ENCODE peak calls at places on chromosomes 5 and 9, in eight cellular contexts. Y is neural progenitor cell, I is GM23248, P is H1, J is PC-3, L is IMR-90, V is K562, W is keratinocyte. F is an unnamed sample.

GRCh38 chr5:33330992-33331391 is 109.8 kb upstream of the TARS1 start:
- DNase-seq in W (no peak), Y (no peak), J (no peak), I (no peak), L (no peak), V (no peak), P (no peak), F (peak; percentile 65)

GRCh38 chr5:53073349-53073748 is 36.2 kb downstream of the MOCS2 start:
- DNase-seq in Y (no peak), I (peak; percentile 46), W (no peak), L (peak; percentile 30), P (no peak), V (no peak), J (no peak), F (no peak)

GRCh38 chr5:75610201-75610600 is 1.1 kb upstream of the ANKDD1B start:
- DNase-seq in V (no peak), L (no peak), Y (no peak), I (no peak), P (no peak), W (no peak), J (peak; percentile 6), F (no peak)

GRCh38 chr5:144886668-144887067 is 716.0 kb downstream of the KCTD16 start:
- DNase-seq in Y (no peak), I (no peak), J (no peak), P (no peak), W (no peak), L (no peak), V (no peak), F (no peak)

GRCh38 chr9:35930990-35931389 is 21.7 kb downstream of the SPAAR start:
- DNase-seq in W (no peak), J (no peak), V (no peak), L (no peak), I (no peak), Y (no peak), P (no peak), F (no peak)

GRCh38 chr5:5026407-5026780 is 113.7 kb upstream of the ADAMTS16 start:
- DNase-seq in P (no peak), J (peak; percentile 1), L (no peak), V (no peak), I (peak; percentile 19), Y (no peak), W (no peak), F (no peak)

GRCh38 chr5:10538103-10538788 is 25.6 kb upstream of the ANKRD33B start:
- DNase-seq in Y (no peak), V (no peak), W (no peak), P (no peak), L (peak; percentile 17), I (peak; percentile 51), J (no peak), F (no peak)

GRCh38 chr9:88781500-88782391 is 209.5 kb upstream of the S1PR3 start:
- DNase-seq in I (peak; percentile 37), W (no peak), J (no peak), Y (peak; percentile 67), P (peak; percentile 13), L (peak; percentile 74), V (peak; percentile 68), F (peak; percentile 94)

GRCh38 chr9:110293246-110293645 is 36.9 kb upstream of the TXN start:
- DNase-seq in W (peak; percentile 13), V (no peak), J (no peak), P (no peak), L (no peak), Y (no peak), I (no peak), F (no peak)

GRCh38 chr9:110303136-110303535 is 34.5 kb downstream of the TXNDC8 start:
- DNase-seq in P (no peak), V (no peak), W (no peak), L (peak; percentile 54), I (peak; percentile 67), Y (no peak), J (no peak), F (peak; percentile 86)

DNA sequence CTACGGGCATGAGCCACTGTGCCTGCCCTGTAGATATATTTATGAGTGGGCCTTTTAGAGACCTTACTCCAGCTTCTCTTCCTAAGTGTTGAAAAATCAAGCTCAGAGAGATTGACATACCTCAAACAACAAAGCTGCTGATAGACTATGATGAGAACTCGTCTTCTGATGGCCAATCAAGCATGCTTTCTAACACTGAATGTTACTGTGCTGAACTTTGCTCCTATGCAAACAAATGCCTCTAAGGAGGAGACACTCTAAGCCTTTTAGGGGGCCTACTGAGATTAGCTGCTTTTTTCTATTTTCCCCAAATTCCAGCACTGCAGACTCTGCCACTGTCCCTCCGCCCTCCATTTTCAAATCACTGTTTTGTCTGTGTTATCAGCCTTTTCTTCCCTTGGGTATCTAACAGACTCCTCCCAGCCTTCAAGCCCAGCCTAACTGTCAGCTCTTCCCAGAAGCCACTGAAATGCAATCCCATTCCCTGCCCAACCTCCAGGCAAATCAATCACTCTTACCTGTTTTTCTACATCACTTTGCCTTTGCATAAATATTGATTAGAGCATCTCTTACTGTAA is 39.5 kb downstream of the TXNDC8 start:
- DNase-seq in I (no peak), V (no peak), Y (no peak), J (no peak), P (no peak), W (no peak), L (no peak), F (no peak)
- H4K20me1 ChIP-seq in I (no peaks in the 10 kb centered on the region), V (no peaks in the 10 kb centered on the region), Y (no peaks in the 10 kb centered on the region), J (no peaks in the 10 kb centered on the region), P (no peaks in the 10 kb centered on the region), W (no peaks in the 10 kb centered on the region), L (no peaks in the 10 kb centered on the region), F (no peaks in the 10 kb centered on the region)

GRCh38 chr9:33377089-33377715 is 25.2 kb downstream of the AQP7 start:
- DNase-seq in W (no peak), J (no peak), I (no peak), P (no peak), V (peak; percentile 23), L (no peak), Y (no peak), F (no peak)

GRCh38 chr9:33374190-33374589 is 28.2 kb downstream of the AQP7 start:
- DNase-seq in P (no peak), J (no peak), Y (no peak), W (no peak), L (no peak), V (no peak), I (no peak), F (no peak)

GRCh38 chr9:33375841-33376321 is 26.5 kb downstream of the AQP7 start:
- DNase-seq in J (no peak), Y (no peak), I (no peak), V (peak; percentile 57), W (no peak), P (no peak), L (no peak), F (no peak)

GRCh38 chr9:33374634-33375237 is 27.6 kb downstream of the AQP7 start:
- DNase-seq in V (peak; percentile 78), W (peak; percentile 40), P (no peak), J (peak; percentile 79), L (peak; percentile 74), I (peak; percentile 87), Y (peak; percentile 90), F (peak; percentile 62)

DNA sequence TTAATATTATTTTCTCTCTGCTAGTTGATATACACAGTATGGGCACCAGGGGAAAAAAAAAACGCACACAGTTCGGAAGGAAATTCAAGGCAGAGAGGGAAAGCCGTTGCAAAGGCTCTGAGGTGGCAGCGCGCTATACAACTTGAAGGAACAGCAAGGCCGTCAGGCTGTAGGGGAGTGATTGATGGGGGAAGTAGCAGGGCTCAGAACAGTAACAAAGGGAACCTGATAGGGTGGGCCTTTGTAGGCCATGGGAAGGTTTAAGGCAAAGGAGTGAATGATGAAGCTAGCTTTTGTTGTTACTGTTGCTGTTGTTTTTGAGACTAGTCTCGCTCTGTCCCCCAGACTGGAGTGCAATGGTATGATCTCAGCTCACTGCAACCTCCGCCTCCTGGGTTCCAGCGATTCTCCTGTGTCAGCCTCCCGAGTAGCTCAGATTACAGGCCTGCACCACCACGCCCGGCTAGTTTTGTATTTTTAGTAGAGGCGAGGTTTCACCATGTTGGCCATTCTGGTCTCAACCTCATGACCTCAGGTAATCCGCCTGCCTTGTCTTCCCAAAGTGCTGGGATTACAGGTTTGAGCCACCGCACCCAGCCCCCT is 27.0 kb downstream of the AQP7 start:
- DNase-seq in J (no peak), P (no peak), I (no peak), Y (peak; percentile 73), W (no peak), L (peak; percentile 19), V (no peak), F (peak; percentile 45)
- H3K36me3 ChIP-seq in J (peaks cover 4% of the 10 kb centered on the region), P (no peaks in the 10 kb centered on the region), I (peaks cover 11% of the 10 kb centered on the region), Y (no peaks in the 10 kb centered on the region), W (peaks cover 9% of the 10 kb centered on the region), L (peaks cover 14% of the 10 kb centered on the region), V (peaks cover 14% of the 10 kb centered on the region), F (peaks cover 5% of the 10 kb centered on the region)

GRCh38 chr5:61734001-61734400 is 401.9 kb downstream of the ZSWIM6 start:
- DNase-seq in W (no peak), V (no peak), I (no peak), Y (no peak), P (no peak), L (no peak), J (no peak), F (no peak)

GRCh38 chr5:61732796-61733195 is 400.7 kb downstream of the ZSWIM6 start:
- DNase-seq in I (no peak), P (no peak), L (no peak), W (no peak), Y (no peak), J (no peak), V (no peak), F (no peak)

GRCh38 chr5:61732376-61732775 is 400.3 kb downstream of the ZSWIM6 start:
- DNase-seq in I (no peak), L (no peak), Y (peak; percentile 28), P (no peak), J (no peak), W (no peak), V (no peak), F (peak; percentile 36)

GRCh38 chr5:61731946-61732314 is 399.9 kb downstream of the ZSWIM6 start:
- DNase-seq in W (no peak), Y (no peak), L (no peak), V (no peak), I (no peak), J (no peak), P (no peak), F (no peak)

DNA sequence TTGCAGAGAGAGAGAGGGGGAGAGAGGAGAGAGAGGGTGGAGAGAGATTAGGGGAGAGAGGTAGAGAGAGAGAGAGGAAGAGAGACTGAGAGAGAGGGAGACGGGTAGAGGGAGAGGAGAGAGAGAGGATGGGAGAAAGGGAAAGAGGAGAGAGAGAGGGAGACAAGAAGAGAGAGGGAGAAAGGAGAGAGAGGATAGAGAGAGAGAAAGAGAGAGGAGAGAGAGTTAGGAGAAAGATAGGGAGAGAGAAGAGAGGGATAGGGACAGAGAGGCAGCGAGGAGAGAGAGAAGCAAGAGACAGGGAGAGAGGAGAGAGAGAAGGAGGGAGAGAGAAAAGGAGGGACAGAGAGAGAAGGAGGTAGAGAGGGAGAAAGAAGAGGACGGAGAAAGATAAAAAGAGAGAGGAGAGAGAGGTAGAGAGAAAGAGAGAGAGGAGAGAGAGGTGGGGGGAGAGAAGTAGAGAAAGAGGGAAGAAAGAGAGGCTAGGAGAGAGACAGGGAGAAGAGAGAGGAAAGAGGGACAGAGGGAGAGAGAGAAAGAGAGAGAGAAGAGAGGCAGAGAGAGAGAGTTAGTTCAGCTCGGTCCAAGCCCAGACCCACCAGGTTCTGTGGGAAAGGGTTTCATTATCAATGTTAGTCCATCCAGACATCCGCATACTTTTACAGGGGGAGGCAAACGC is 399.3 kb downstream of the ZSWIM6 start:
- DNase-seq in W (no peak), J (no peak), Y (no peak), P (no peak), L (no peak), V (no peak), I (no peak), F (no peak)
- H3K27me3 ChIP-seq in W (peaks cover 6% of the 10 kb centered on the region), J (peaks cover 40% of the 10 kb centered on the region), Y (no peaks in the 10 kb centered on the region), P (peaks cover 2% of the 10 kb centered on the region), L (peaks cover 15% of the 10 kb centered on the region), V (peaks cover 11% of the 10 kb centered on the region), I (peaks cover 8% of the 10 kb centered on the region), F (peaks cover 4% of the 10 kb centered on the region)

DNA sequence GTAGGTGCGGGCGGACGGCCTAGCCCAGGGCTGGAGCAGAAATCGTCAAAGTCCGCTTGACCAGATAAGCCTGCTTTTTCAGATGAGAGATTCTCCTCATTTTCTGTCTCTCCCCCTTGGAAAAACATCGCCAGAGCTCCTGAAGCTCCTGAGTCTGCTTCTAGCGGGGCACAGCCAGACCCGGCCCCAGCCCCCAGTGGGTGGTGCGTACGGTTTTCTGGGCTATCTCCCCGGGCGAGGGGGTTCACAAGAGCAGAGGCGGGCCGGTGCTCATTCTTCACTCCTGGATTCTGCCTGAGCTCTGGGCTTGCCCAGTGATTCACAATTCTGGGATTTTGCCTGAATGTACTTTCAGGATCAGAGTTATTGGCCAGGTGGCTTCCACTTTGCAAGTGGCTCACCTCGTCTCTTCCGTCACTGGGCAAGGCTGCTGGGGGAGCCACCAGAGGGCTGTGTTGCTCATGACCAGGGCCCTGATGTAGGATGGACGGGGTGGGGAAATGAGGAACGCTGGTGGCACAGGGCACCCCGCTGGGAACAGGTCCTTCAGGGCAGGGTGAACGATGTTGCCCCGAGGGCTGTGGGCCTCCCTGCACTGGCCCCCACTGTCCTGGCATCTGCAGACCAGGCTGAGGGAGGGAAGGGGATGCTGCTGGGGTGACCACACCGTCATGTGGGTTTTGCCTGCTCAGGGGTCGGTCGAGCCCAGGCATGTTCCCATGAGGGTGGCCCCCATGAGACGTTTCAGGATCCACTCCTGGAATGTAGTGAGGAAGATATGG is 6.3 kb downstream of the SEC16A start:
- DNase-seq in I (no peak), Y (no peak), P (no peak), W (no peak), V (no peak), J (no peak), L (no peak), F (no peak)
- H4K20me1 ChIP-seq in I (peaks cover 4% of the 10 kb centered on the region), Y (peaks cover 62% of the 10 kb centered on the region), P (peaks cover 42% of the 10 kb centered on the region), W (peaks cover 34% of the 10 kb centered on the region), V (peaks cover 45% of the 10 kb centered on the region), J (peaks cover 16% of the 10 kb centered on the region), L (peaks cover 92% of the 10 kb centered on the region), F (no peaks in the 10 kb centered on the region)

F was measured in fibroblast of lung.